ENCODE peak calls at places on chromosomes 1 and 21, in six cellular contexts. Z is amniotic stem cell; N is activated CD8-positive, alpha-beta memory T cell treated with anti-CD3 and anti-CD28 coated beads, Interleukin-2, amount 50 U/mL, for 48 hours; L is ovary; R is fibroblast of mammary gland; J is AG08396. S is an unnamed sample.

GRCh38 chr1:178143730-178144343 is 49.9 kb downstream of the RASAL2 start:
- DNase-seq in Z (no peak), N (no peak), L (no peak), R (peak), J (no peak), S (peak)

GRCh38 chr21:46149205-46149901 is 6.0 kb downstream of the FTCD start:
- DNase-seq in Z (no peak), N (no peak), L (peak), R (no peak), J (no peak), S (no peak)

GRCh38 chr1:226366290-226366689 is 41.6 kb downstream of the PARP1 start:
- DNase-seq in Z (no peak), N (no peak), L (no peak), R (peak), J (no peak), S (no peak)

GRCh38 chr1:104120488-104120887 is 370.8 kb downstream of the AMY1C start:
- DNase-seq in Z (no peak), N (no peak), L (no peak), R (no peak), J (no peak), S (no peak)

GRCh38 chr1:12650001-12650421 is 6.1 kb downstream of the AADACL4 start:
- DNase-seq in Z (peak), N (no peak), L (no peak), R (peak), J (peak), S (no peak)

GRCh38 chr1:175470078-175470477 is 273.3 kb downstream of the TNR start:
- DNase-seq in Z (no peak), N (no peak), L (no peak), R (no peak), J (no peak), S (no peak)

GRCh38 chr1:186780081-186780480 is 48.7 kb upstream of the PLA2G4A start:
- DNase-seq in Z (no peak), N (no peak), L (no peak), R (no peak), J (no peak), S (no peak)

GRCh38 chr1:208025036-208025435 is 114.1 kb upstream of the CD34 start:
- DNase-seq in Z (no peak), N (no peak), L (peak), R (peak), J (peak), S (no peak)

GRCh38 chr1:9835758-9836631 is 12.2 kb upstream of the CLSTN1 start:
- DNase-seq in Z (no peak), N (no peak), L (peak), R (peak), J (peak), S (peak)

GRCh38 chr1:94084085-94084484 is 36.9 kb downstream of the ABCA4 start:
- DNase-seq in Z (no peak), N (no peak), L (no peak), R (no peak), J (no peak), S (no peak)

S was measured in MCF 10A.